ENCODE peak calls at places on chromosome 1, in ten cellular contexts. C is T-helper 2 cell; E is NCI-H1417; U is sciatic nerve; T is AG09319; D is effector CD8-positive, alpha-beta T cell; F is activated naive CD8-positive, alpha-beta T cell treated with anti-CD3 and anti-CD28 coated beads, Interleukin-2, amount 50 U/mL, for 24 hours; A is H1; V is activated T-cell treated with anti-CD3 and anti-CD28 coated beads, Interleukin-2, amount 50 U/mL, for 4 hours; L is IMR-90. X is an unnamed sample.

GRCh38 chr1:109201123-109201703 is 12.5 kb upstream of the SARS1 start:
- DNase-seq in V (peak), U (no peak), L (peak), A (peak), C (no peak), E (peak), T (peak), D (no peak), F (peak), X (no peak)

GRCh38 chr1:32494196-32494595 is 29.3 kb downstream of the ZBTB8B start:
- DNase-seq in A (no peak), V (no peak), U (no peak), T (no peak), F (no peak), L (no peak), D (no peak), C (no peak), E (peak), X (no peak)

GRCh38 chr1:154350383-154350782 is 25.1 kb downstream of the ATP8B2 start:
- DNase-seq in F (no peak), C (no peak), A (no peak), D (no peak), L (no peak), T (no peak), U (no peak), V (no peak), E (no peak), X (no peak)

GRCh38 chr1:87473203-87473661 is 144.6 kb downstream of the LMO4 start:
- DNase-seq in D (no peak), U (no peak), C (no peak), A (no peak), V (no peak), T (no peak), L (no peak), E (no peak), F (no peak), X (no peak)

GRCh38 chr1:54627181-54627580 is 3.9 kb upstream of the FAM151A start:
- DNase-seq in U (no peak), E (no peak), L (no peak), C (no peak), T (no peak), A (no peak), F (no peak), D (no peak), V (no peak), X (no peak)

GRCh38 chr1:204104331-204105222 is 31.7 kb downstream of the SOX13 start:
- DNase-seq in A (no peak), V (no peak), U (no peak), C (no peak), L (no peak), E (no peak), T (no peak), F (peak), D (no peak), X (no peak)

GRCh38 chr1:78079580-78079979 is 33.8 kb downstream of the GIPC2 start:
- DNase-seq in A (no peak), D (no peak), L (peak), V (no peak), U (no peak), C (no peak), E (no peak), F (no peak), T (no peak), X (no peak)

GRCh38 chr1:30250338-30251022 is 472.9 kb downstream of the MATN1 start:
- DNase-seq in U (no peak), E (peak), L (no peak), A (no peak), C (no peak), T (no peak), D (no peak), F (no peak), V (no peak), X (no peak)

GRCh38 chr1:171762143-171762563 is 19.3 kb upstream of the METTL13 start:
- DNase-seq in U (no peak), A (no peak), T (no peak), V (no peak), D (no peak), E (no peak), L (no peak), F (no peak), C (no peak), X (no peak)

GRCh38 chr1:169796411-169796810 is 1.7 kb upstream of the METTL18 start:
- DNase-seq in D (no peak), V (no peak), F (no peak), A (no peak), U (no peak), L (no peak), T (no peak), C (no peak), E (no peak), X (no peak)

GRCh38 chr1:9028921-9029715 is 2.9 kb upstream of the SLC2A7 start:
- DNase-seq in V (no peak), F (no peak), E (no peak), T (peak), L (peak), U (no peak), D (no peak), A (no peak), C (no peak), X (no peak)